ENCODE peak calls at places on chromosome 14, in ten cellular contexts. C, N, V, A, S, H, G, Q, B and I are unnamed samples.

GRCh38 chr14:60506462-60506984 is 2.4 kb upstream of the SIX6 start:
- DNase-seq in C (no peak), N (no peak), V (no peak), A (no peak), S (no peak), H (no peak), G (peak), Q (no peak), B (no peak), I (no peak)

GRCh38 chr14:61589691-61590521 is 105.4 kb upstream of the HIF1A start:
- DNase-seq in C (no peak), N (no peak), V (peak), A (no peak), S (no peak), H (no peak), G (peak), Q (no peak), B (no peak), I (no peak)

GRCh38 chr14:91118511-91119068 is 4.7 kb downstream of the DGLUCY start:
- DNase-seq in C (no peak), N (no peak), V (no peak), A (no peak), S (no peak), H (no peak), G (no peak), Q (no peak), B (no peak), I (no peak)

GRCh38 chr14:30610719-30611388 is 11.3 kb upstream of the SCFD1 start:
- DNase-seq in C (peak), N (peak), V (no peak), A (no peak), S (peak), H (no peak), G (no peak), Q (no peak), B (peak), I (no peak)

GRCh38 chr14:75254381-75254821 is 24.2 kb upstream of the FOS start:
- DNase-seq in C (no peak), N (no peak), V (no peak), A (no peak), S (no peak), H (no peak), G (no peak), Q (no peak), B (peak), I (no peak)

GRCh38 chr14:24094839-24095195 is 706 bp downstream of the PCK2 start:
- DNase-seq in C (peak), N (no peak), V (no peak), A (no peak), S (no peak), H (no peak), G (peak), Q (no peak), B (no peak), I (no peak)

GRCh38 chr14:85122690-85123089 is 407.3 kb upstream of the FLRT2 start:
- DNase-seq in C (peak), N (peak), V (no peak), A (no peak), S (no peak), H (no peak), G (no peak), Q (no peak), B (no peak), I (peak)

GRCh38 chr14:90409209-90409730 is 12.4 kb downstream of the CALM1 start:
- DNase-seq in C (peak), N (peak), V (no peak), A (no peak), S (peak), H (no peak), G (no peak), Q (no peak), B (no peak), I (peak)

GRCh38 chr14:36649872-36650650 is 11.6 kb upstream of the PAX9 start:
- DNase-seq in C (no peak), N (no peak), V (no peak), A (no peak), S (no peak), H (no peak), G (no peak), Q (no peak), B (no peak), I (no peak)

GRCh38 chr14:48027115-48027514 is 351.7 kb upstream of the MDGA2 start:
- DNase-seq in C (no peak), N (no peak), V (no peak), A (no peak), S (no peak), H (no peak), G (no peak), Q (no peak), B (no peak), I (no peak)

GRCh38 chr14:90517431-90517841 is 120.6 kb downstream of the CALM1 start:
- DNase-seq in C (no peak), N (no peak), V (no peak), A (no peak), S (no peak), H (no peak), G (peak), Q (no peak), B (peak), I (no peak)

GRCh38 chr14:104973215-104974145 is 4.7 kb downstream of the AHNAK2 start:
- DNase-seq in C (peak), N (peak), V (no peak), A (no peak), S (peak), H (peak), G (peak), Q (no peak), B (peak), I (peak)

GRCh38 chr14:37057776-37058175 is 114.6 kb downstream of the SLC25A21 start:
- DNase-seq in C (no peak), N (no peak), V (no peak), A (no peak), S (no peak), H (no peak), G (no peak), Q (no peak), B (no peak), I (no peak)

GRCh38 chr14:70744631-70745030 is 64.7 kb downstream of the MAP3K9 start:
- DNase-seq in C (no peak), N (no peak), V (no peak), A (no peak), S (no peak), H (no peak), G (peak), Q (no peak), B (no peak), I (no peak)

GRCh38 chr14:62066304-62066703 is 304.1 kb downstream of the SNAPC1 start:
- DNase-seq in C (no peak), N (no peak), V (no peak), A (no peak), S (peak), H (no peak), G (no peak), Q (no peak), B (no peak), I (no peak)

GRCh38 chr14:76963366-76963765 is 65.1 kb downstream of the IRF2BPL start:
- DNase-seq in C (no peak), N (no peak), V (no peak), A (no peak), S (no peak), H (no peak), G (no peak), Q (no peak), B (no peak), I (no peak)

GRCh38 chr14:93804654-93805053 is 16.4 kb upstream of the PRIMA1 start:
- DNase-seq in C (no peak), N (no peak), V (no peak), A (no peak), S (no peak), H (no peak), G (no peak), Q (no peak), B (no peak), I (no peak)

GRCh38 chr14:76958975-76959710 is 69.4 kb downstream of the IRF2BPL start:
- DNase-seq in C (peak), N (no peak), V (peak), A (no peak), S (peak), H (peak), G (no peak), Q (no peak), B (no peak), I (no peak)

GRCh38 chr14:106848330-106849121 is 1322.1 kb downstream of the TMEM121 start:
- DNase-seq in C (no peak), N (no peak), V (peak), A (no peak), S (no peak), H (no peak), G (no peak), Q (no peak), B (no peak), I (no peak)

GRCh38 chr14:78310263-78310662 is 140.1 kb downstream of the NRXN3 start:
- DNase-seq in C (no peak), N (no peak), V (no peak), A (no peak), S (no peak), H (no peak), G (no peak), Q (no peak), B (no peak), I (no peak)

GRCh38 chr14:81571437-81571836 is 37.8 kb upstream of the SEL1L start:
- DNase-seq in C (no peak), N (no peak), V (no peak), A (no peak), S (no peak), H (no peak), G (no peak), Q (no peak), B (no peak), I (no peak)
- TF ChIP-seq CTCF in C (no peak), N (no peak), V (no peak), A (no peak), S (no peak), H (no peak), G (no peak), Q (no peak), B (no peak), I (no peak)

GRCh38 chr14:33908540-33909223 is 42.2 kb downstream of the EGLN3 start:
- DNase-seq in C (no peak), N (no peak), V (no peak), A (no peak), S (no peak), H (no peak), G (no peak), Q (no peak), B (no peak), I (no peak)
- TF ChIP-seq CTCF in C (no peak), N (no peak), V (no peak), A (no peak), S (no peak), H (no peak), G (no peak), Q (no peak), B (no peak), I (no peak)

GRCh38 chr14:71855399-71856036 is 76.7 kb upstream of the RGS6 start:
- DNase-seq in C (peak), N (peak), V (peak), A (no peak), S (peak), H (peak), G (peak), Q (peak), B (peak), I (peak)
- TF ChIP-seq CTCF in C (peak), N (peak), V (peak), A (peak), S (peak), H (peak), G (peak), Q (peak), B (no peak), I (peak)

GRCh38 chr14:63091394-63091996 is 46.2 kb upstream of the KCNH5 start:
- DNase-seq in C (no peak), N (no peak), V (no peak), A (no peak), S (no peak), H (no peak), G (no peak), Q (no peak), B (no peak), I (no peak)
- TF ChIP-seq CTCF in C (no peak), N (peak), V (peak), A (no peak), S (no peak), H (no peak), G (peak), Q (peak), B (no peak), I (no peak)

GRCh38 chr14:56884617-56885016 is 74.3 kb upstream of the OTX2 start:
- DNase-seq in C (no peak), N (no peak), V (no peak), A (no peak), S (no peak), H (no peak), G (peak), Q (no peak), B (no peak), I (no peak)
- TF ChIP-seq CTCF in C (no peak), N (no peak), V (no peak), A (no peak), S (no peak), H (no peak), G (no peak), Q (no peak), B (no peak), I (no peak)

DNA sequence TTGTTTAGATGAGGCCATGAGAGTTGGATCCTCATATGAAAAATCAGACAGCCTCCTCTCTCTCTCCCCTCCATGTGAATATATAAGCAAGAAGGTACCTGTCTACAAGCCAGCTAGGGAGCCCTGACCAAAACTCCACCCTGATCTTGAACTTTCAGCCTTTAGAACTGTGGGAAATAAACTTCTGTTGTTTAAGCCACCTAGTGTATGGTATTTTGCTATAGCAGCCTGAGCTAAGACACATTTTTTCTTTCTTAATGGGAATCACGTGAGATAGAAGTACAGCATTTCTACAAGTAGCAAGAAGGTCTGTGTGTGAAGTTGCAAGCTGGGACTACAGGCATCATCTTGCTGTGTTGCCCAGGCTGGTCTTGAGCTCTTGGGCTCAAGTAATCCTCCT is 16.3 kb upstream of the ABHD12B start:
- DNase-seq in C (peak), N (no peak), V (no peak), A (no peak), S (peak), H (no peak), G (no peak), Q (no peak), B (no peak), I (no peak)
- TF ChIP-seq CTCF in C (peak), N (peak), V (no peak), A (no peak), S (peak), H (no peak), G (no peak), Q (no peak), B (no peak), I (no peak)

DNA sequence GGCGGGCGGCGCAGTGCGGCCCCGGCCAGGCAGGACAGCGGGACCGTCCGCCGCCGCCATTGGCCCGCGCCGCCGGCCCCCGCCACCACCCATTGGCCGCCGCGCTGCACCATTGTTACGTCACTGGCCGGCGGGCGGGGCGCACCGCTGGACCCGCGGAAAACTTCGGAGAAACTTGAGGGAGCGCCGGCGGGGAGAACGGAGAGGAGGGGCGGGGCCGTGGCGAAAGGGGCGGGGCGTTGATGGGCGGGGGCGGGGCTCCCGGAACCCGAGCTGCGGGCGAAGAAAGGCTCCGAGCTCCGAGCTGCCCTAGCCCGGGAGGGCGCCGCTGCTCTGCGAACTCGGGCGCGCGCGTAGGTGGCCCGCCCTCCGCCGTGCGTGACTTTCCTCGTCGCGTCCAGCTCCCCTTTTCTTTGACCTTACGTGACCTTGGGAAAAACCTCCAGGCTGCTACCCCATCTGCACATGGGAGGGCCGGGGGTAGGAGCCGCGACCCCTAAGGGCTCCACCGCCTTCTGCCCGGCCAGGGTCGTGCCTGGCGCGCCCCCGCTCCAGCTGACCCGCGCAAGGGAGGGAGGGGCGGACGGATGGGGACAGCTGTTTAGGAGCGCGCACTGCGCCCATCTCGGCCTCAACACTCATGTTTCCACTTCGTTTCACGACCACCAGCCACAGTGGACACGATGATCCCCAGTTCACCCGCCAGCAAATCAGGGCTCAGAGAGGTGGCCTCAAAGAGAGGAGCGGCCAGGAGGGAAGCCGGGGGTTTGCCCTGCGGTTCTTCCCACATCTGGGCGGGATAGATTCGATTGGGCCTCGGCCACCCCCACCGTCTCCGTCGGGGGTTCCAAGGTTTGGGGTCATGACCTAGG is at the start of gene ANKRD9:
- DNase-seq in C (peak), N (peak), V (peak), A (peak), S (peak), H (peak), G (peak), Q (peak), B (peak), I (peak)
- TF ChIP-seq CTCF in C (no peak), N (no peak), V (no peak), A (no peak), S (peak), H (no peak), G (no peak), Q (no peak), B (no peak), I (no peak)